ENCODE peak calls at places on chromosomes 1 and 21, in five cellular contexts. Q, M, W, C and J are unnamed samples.

GRCh38 chr1:110053557-110054428 is 16.7 kb downstream of the ALX3 start:
- DNase-seq in Q (peak; percentile 85), C (peak; percentile 69), W (peak; percentile 73), M (no peak), J (peak; percentile 64)

GRCh38 chr1:151371744-151372410 is 628 bp downstream of the SELENBP1 start:
- DNase-seq in W (peak; percentile 45), Q (peak; percentile 84), M (no peak), C (peak; percentile 74), J (no peak)

GRCh38 chr1:192485692-192486436 is 89.7 kb upstream of the RGS1 start:
- DNase-seq in M (peak; percentile 97), Q (peak; percentile 63), C (peak; percentile 74), W (peak; percentile 68), J (peak; percentile 99)

GRCh38 chr1:157135646-157136045 is 2.5 kb downstream of the ETV3 start:
- DNase-seq in C (no peak), Q (no peak), M (no peak), W (no peak), J (peak; percentile 34)

GRCh38 chr1:240582953-240583352 is 29.0 kb downstream of the GREM2 start:
- DNase-seq in Q (no peak), C (no peak), M (peak; percentile 26), W (no peak), J (peak; percentile 13)

GRCh38 chr1:93215322-93215721 is 34.8 kb downstream of the CCDC18 start:
- DNase-seq in W (no peak), Q (no peak), M (no peak), C (no peak), J (no peak)

GRCh38 chr1:154971341-154971998 is 923 bp upstream of the SHC1 start:
- DNase-seq in C (no peak), Q (no peak), W (no peak), M (no peak), J (peak; percentile 61)

GRCh38 chr1:87093286-87093685 is 178.9 kb downstream of the HS2ST1 start:
- DNase-seq in C (no peak), Q (no peak), M (no peak), W (no peak), J (no peak)

GRCh38 chr1:174058639-174059038 is 36.5 kb upstream of the RC3H1 start:
- DNase-seq in C (no peak), M (peak; percentile 25), Q (no peak), W (no peak), J (peak; percentile 7)

GRCh38 chr1:227035316-227035715 is 95.2 kb downstream of the COQ8A start:
- DNase-seq in W (no peak), C (no peak), M (no peak), Q (no peak), J (no peak)

GRCh38 chr1:45913925-45914501 is 110.6 kb downstream of the MAST2 start:
- DNase-seq in M (no peak), Q (no peak), C (no peak), W (no peak), J (no peak)

GRCh38 chr21:43328171-43328570 is 98.8 kb downstream of the SIK1 start:
- DNase-seq in M (no peak), W (no peak), Q (no peak), C (no peak), J (no peak)

GRCh38 chr1:41418868-41419583 is 57.8 kb downstream of the FOXO6 start:
- DNase-seq in Q (no peak), M (peak; percentile 93), W (no peak), C (peak; percentile 78), J (peak; percentile 69)

GRCh38 chr1:247833601-247834000 is 8.1 kb downstream of the OR11L1 start:
- DNase-seq in W (no peak), Q (no peak), C (no peak), M (no peak), J (no peak)

GRCh38 chr1:100510441-100510840 is 27.5 kb upstream of the GPR88 start:
- DNase-seq in W (no peak), M (no peak), C (no peak), Q (no peak), J (no peak)

GRCh38 chr1:64231153-64231552 is 27.7 kb downstream of the UBE2U start:
- DNase-seq in Q (no peak), W (no peak), M (no peak), C (no peak), J (no peak)

GRCh38 chr1:1959840-1960479 is 40.9 kb upstream of the TMEM52 start:
- DNase-seq in C (peak; percentile 93), M (peak; percentile 52), W (peak; percentile 48), Q (peak; percentile 92), J (peak; percentile 82)
- H3K4me3 ChIP-seq in C (no peak overlapping the region), M (no peak overlapping the region), W (no peak overlapping the region), Q (no peak overlapping the region), J (no peak overlapping the region)

GRCh38 chr1:81797701-81798100 is 3.0 kb upstream of the ADGRL2 start:
- DNase-seq in C (no peak), M (no peak), Q (no peak), W (no peak), J (no peak)
- TF ChIP-seq CTCF in C (no peak), M (no peak), Q (no peak), W (no peak), J (no peak)

GRCh38 chr1:233719626-233720334 is 105.9 kb downstream of the KCNK1 start:
- DNase-seq in Q (no peak), M (no peak), C (no peak), W (no peak), J (no peak)
- H3K4me3 ChIP-seq in Q (no peak overlapping the region), M (no peak overlapping the region), C (no peak overlapping the region), W (no peak overlapping the region), J (no peak overlapping the region)

GRCh38 chr1:210373628-210373877 is 44.9 kb downstream of the HHAT start:
- DNase-seq in Q (no peak), C (no peak), M (no peak), W (no peak), J (no peak)

GRCh38 chr1:210372931-210373627 is 44.4 kb downstream of the HHAT start:
- DNase-seq in M (no peak), C (no peak), Q (no peak), W (no peak), J (no peak)

GRCh38 chr1:210373878-210374599 is 45.3 kb downstream of the HHAT start:
- DNase-seq in C (peak; percentile 59), W (no peak), Q (no peak), M (peak; percentile 77), J (peak; percentile 80)

GRCh38 chr1:210372491-210372890 is 43.8 kb downstream of the HHAT start:
- DNase-seq in C (no peak), M (no peak), Q (no peak), W (no peak), J (no peak)

DNA sequence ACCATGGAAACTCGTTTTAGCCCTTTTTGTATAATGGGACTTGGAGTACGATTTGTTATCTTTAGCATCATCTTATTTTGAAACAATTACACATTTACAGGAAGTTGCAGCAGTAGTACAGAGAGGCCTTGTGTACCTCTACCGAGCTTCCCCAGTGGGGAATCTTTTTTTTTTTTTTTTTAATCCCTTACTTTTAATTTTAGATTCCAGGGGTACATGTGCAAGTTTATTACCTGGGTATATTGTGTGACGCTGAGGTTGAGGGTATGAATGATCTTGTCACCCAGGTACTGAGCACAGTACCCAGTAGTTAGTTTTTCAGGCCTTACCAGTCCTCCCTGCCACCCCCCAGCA is 45.9 kb downstream of the HHAT start:
- DNase-seq in W (no peak), C (no peak), Q (no peak), M (no peak), J (no peak)
- TF ChIP-seq CTCF in W (no peak), C (no peak), Q (no peak), M (no peak), J (no peak)

DNA sequence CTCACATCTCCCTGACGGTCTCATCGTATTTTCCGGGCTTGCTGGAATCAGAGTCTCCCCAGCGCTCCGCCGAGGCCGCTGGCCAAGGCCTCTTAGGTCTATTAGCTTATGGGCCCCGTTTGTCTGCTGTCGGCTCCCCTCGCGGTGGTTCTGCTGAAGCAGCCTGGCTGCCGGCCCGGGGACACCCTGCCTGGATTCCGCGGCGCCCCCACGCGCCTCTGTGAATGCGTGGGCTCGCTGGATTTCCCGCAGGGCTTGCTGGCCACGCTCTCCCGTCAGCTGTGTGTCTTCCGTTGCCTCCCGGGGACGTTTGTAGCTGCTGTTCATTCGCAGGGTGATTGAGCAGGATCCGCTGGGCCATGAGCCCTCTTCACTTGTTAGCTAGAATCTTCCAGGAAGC is 8.4 kb downstream of the LRRC3 start:
- DNase-seq in W (no peak), M (no peak), C (no peak), Q (peak; percentile 81), J (no peak)
- H3K4me3 ChIP-seq in W (no peak overlapping the region), M (no peak overlapping the region), C (no peak overlapping the region), Q (no peak overlapping the region), J (no peak overlapping the region)

GRCh38 chr1:165577707-165578106 is 33.9 kb downstream of the LRRC52 start:
- DNase-seq in M (no peak), Q (no peak), C (no peak), W (no peak), J (no peak)

GRCh38 chr1:165575700-165576099 is 31.9 kb downstream of the LRRC52 start:
- DNase-seq in C (no peak), W (no peak), Q (no peak), M (no peak), J (no peak)

GRCh38 chr1:165581926-165582325 is 38.1 kb downstream of the LRRC52 start:
- DNase-seq in M (no peak), W (no peak), Q (no peak), C (no peak), J (no peak)

GRCh38 chr1:165580931-165581871 is 37.4 kb downstream of the LRRC52 start:
- DNase-seq in W (no peak), C (no peak), M (peak; percentile 5), Q (no peak), J (peak; percentile 32)
- TF ChIP-seq CTCF in W (no peak), C (no peak), M (no peak), Q (no peak), J (no peak)

GRCh38 chr1:2009297-2010053 is 5.9 kb upstream of the CFAP74 start:
- DNase-seq in Q (no peak), C (no peak), W (no peak), M (no peak), J (no peak)
- H3K4me3 ChIP-seq in Q (no peak overlapping the region), C (no peak overlapping the region), W (no peak overlapping the region), M (no peak overlapping the region), J (no peak overlapping the region)